ENCODE peak calls at places on chromosomes 5 and 9, in five cellular contexts. H, B, N, M and P are unnamed samples.

GRCh38 chr9:95724253-95724991 is 151.1 kb upstream of the ERCC6L2 start:
- DNase-seq in N (no peak), H (peak), B (peak), M (no peak), P (peak)

GRCh38 chr9:90901933-90902332 is 100.3 kb downstream of the SYK start:
- DNase-seq in B (no peak), H (no peak), N (no peak), M (no peak), P (no peak)

GRCh38 chr9:94740191-94740874 is 13.8 kb downstream of the AOPEP start:
- DNase-seq in B (no peak), H (no peak), M (no peak), N (no peak), P (no peak)

GRCh38 chr9:121997791-121998190 is 95.3 kb downstream of the TTLL11 start:
- DNase-seq in M (no peak), B (no peak), H (no peak), N (no peak), P (peak)

GRCh38 chr9:105439428-105439827 is 8.4 kb upstream of the FSD1L start:
- DNase-seq in M (no peak), B (no peak), N (no peak), H (no peak), P (no peak)

GRCh38 chr5:133245191-133246052 is 193.6 kb downstream of the HSPA4 start:
- DNase-seq in M (peak), H (peak), B (no peak), N (no peak), P (peak)

GRCh38 chr5:76245571-76245970 is 157.5 kb upstream of the IQGAP2 start:
- DNase-seq in H (no peak), B (no peak), M (no peak), N (peak), P (no peak)

GRCh38 chr5:36458746-36459145 is 147.7 kb upstream of the SLC1A3 start:
- DNase-seq in H (no peak), M (no peak), N (no peak), B (no peak), P (no peak)

GRCh38 chr5:34007116-34007674 is 655 bp downstream of the AMACR start:
- DNase-seq in H (no peak), M (no peak), N (peak), B (no peak), P (peak)

GRCh38 chr9:105242557-105242956 is 1.9 kb upstream of the SLC44A1 start:
- DNase-seq in H (no peak), N (no peak), M (no peak), B (no peak), P (no peak)

GRCh38 chr9:105415344-105415980 is 32.4 kb upstream of the FSD1L start:
- DNase-seq in H (peak), B (no peak), M (peak), N (peak), P (peak)

GRCh38 chr5:148826082-148826971 is at the start of gene ADRB2:
- DNase-seq in B (peak), N (peak), M (peak), H (peak), P (peak)

GRCh38 chr9:7105095-7105494 is 347.3 kb downstream of the KDM4C start:
- DNase-seq in M (no peak), H (no peak), B (no peak), N (no peak), P (peak)

GRCh38 chr9:7097785-7098420 is 340.1 kb downstream of the KDM4C start:
- DNase-seq in H (no peak), B (no peak), N (no peak), M (no peak), P (no peak)

GRCh38 chr9:7108956-7109355 is 351.2 kb downstream of the KDM4C start:
- DNase-seq in N (no peak), B (no peak), M (no peak), H (no peak), P (no peak)

GRCh38 chr9:7104625-7105024 is 346.9 kb downstream of the KDM4C start:
- DNase-seq in H (no peak), N (no peak), M (no peak), B (no peak), P (peak)

DNA sequence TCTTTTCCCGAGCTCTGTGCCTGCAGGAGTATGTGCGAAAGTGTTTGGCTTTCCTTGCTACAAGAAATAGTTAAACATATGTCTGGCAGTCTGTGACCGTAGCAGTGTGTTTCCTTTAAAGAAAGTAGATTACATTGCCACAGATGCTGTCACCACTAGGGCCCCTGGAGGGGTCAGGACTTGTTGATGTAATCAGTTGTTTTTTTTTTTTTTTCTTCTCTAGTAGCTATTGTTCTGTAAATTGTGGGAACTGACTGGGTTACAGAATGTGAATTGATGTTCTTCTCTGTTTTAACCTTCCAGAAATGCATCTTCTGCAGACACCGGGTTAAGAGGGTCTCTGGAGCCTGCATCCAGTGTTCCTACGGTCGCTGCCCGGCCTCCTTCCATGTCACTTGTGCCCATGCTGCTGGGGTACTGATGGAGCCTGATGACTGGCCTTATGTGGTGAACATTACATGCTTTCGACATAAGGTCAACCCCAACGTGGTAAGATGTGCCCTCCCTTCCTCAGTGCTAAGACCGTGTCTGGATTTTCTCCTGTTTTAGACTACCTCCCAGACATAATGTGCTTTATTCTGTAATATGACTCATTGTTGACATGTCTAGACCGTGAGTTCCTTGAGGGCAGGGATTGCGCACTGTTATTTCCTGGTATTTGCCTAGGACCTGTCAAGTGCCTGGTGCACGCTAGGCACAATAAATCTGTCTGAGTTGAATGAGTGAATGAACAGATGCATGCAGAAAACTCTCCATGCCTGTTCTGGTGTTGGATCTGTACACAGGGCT is 345.8 kb downstream of the KDM4C start:
- DNase-seq in N (peak), B (no peak), M (no peak), H (no peak), P (peak)
- TF ChIP-seq CTCF in N (no peak), B (no peak), M (no peak), H (no peak), P (no peak)

GRCh38 chr5:85500869-85501268 is 1116.2 kb upstream of the EDIL3 start:
- DNase-seq in N (no peak), H (no peak), B (no peak), M (no peak), P (peak)
- TF ChIP-seq MAX in N (no peak), H (no peak), B (no peak), M (no peak), P (no peak)

DNA sequence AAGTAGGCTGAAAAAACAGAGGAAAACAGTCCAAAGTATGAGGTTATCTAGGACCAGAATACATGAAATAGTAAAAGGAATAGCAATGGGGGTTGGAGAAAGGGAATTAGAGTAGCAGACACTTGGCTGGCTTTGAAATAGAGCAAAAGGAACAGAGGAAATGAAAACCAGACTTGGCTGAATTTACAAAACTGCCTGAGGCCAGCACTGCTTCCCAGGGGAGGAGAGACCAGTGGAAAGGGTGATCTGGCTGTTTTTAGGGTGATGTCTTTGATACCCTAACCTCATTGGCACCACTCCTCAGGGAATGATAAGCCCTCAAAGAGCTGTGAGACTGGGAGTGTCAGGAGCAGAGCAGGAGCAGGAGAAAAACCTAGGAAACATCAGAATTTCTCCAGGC is 413.4 kb upstream of the SLC30A5 start:
- DNase-seq in B (no peak), N (no peak), M (no peak), H (no peak), P (no peak)
- H3K4me3 ChIP-seq in B (no peak), N (no peak), M (no peak), H (no peak), P (no peak)

DNA sequence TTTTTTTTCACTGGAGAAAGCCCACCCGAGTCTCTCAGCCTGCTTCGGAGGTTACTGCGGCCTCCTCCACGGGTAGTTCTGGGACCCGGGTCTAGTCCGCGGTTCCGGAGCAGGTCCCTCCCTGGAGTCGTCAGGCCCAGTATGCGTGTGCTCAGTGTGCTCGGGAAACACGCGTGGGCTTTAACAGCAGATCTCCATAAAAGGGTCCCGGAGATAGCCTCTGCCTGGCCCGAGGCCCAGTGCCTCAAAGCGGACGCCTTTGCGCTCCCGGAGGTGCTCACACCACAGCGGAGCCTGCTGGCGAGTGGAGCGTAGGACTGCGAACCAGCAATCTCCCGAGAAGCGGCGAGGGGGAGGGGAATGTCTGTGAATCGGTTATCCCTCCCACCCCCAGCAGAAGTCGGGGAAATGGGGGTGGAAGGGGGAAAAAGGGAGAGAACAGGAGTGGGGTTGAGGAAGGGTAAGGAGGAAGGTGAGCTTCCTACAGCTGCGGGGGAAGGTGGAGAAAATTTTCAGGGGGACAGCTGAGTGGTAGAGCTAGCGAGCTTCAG is 28.7 kb downstream of the CDKN2A start:
- DNase-seq in B (no peak), M (no peak), H (peak), N (peak), P (no peak)
- TF ChIP-seq CTCF in B (peak), M (peak), H (peak), N (peak), P (no peak)

DNA sequence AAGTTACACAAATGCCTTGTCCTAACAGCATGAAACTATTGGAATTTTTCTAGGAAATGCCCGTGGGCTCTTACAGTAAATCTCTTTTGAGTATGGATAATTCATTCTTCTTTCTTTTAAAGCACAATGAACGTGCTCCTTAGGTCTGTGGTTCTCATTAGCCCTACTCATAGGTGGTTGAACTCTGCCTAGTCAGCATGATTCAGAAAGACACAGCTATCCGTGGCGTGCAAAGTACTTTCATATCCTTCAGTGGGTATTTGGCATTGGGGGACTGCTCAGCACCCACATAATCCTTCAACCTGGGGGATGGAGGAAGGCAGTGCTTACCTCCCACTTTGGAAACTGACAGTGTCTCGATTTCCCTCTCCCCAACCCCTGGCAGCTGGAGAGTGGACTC is 462.0 kb upstream of the CLINT1 start:
- DNase-seq in H (no peak), N (no peak), M (no peak), B (no peak), P (no peak)
- TF ChIP-seq MAX in H (no peak), N (no peak), M (no peak), B (no peak), P (no peak)

GRCh38 chr9:123338710-123339665 is 17.0 kb upstream of the CRB2 start:
- DNase-seq in N (no peak), M (no peak), H (no peak), B (peak), P (peak)
- H3K4me3 ChIP-seq in N (no peak), M (no peak), H (peak), B (peak), P (peak)

GRCh38 chr9:78860806-78861475 is 564.0 kb downstream of the PSAT1 start:
- DNase-seq in M (no peak), B (no peak), H (no peak), N (no peak), P (peak)
- TF ChIP-seq CTCF in M (peak), B (peak), H (no peak), N (peak), P (no peak)